ENCODE peak calls at places on chromosomes 2 and 18, in ten cellular contexts. C, A, I, L, Q, K, O, Z, X and T are unnamed samples.

GRCh38 chr18:45856526-45856925 is 31.1 kb downstream of the SIGLEC15 start:
- DNase-seq in K (peak; percentile 79), A (no peak), Z (peak; percentile 81), L (no peak), O (no peak), C (peak; percentile 87), I (peak; percentile 77), Q (no peak), X (no peak), T (peak; percentile 37)

GRCh38 chr2:28296904-28297303 is 95.8 kb upstream of the FOSL2 start:
- DNase-seq in K (no peak), I (peak; percentile 80), C (peak; percentile 69), X (peak; percentile 31), A (no peak), Q (no peak), O (no peak), L (no peak), Z (peak; percentile 44), T (no peak)

GRCh38 chr18:3256693-3257626 is 5.0 kb upstream of the MYL12B start:
- DNase-seq in I (peak; percentile 57), Z (peak; percentile 79), K (peak; percentile 72), L (no peak), X (no peak), C (peak; percentile 91), A (no peak), Q (no peak), O (no peak), T (no peak)

GRCh38 chr2:96952976-96953610 is 33.3 kb downstream of the FAM178B start:
- DNase-seq in Z (peak; percentile 43), O (no peak), A (no peak), I (no peak), C (peak; percentile 42), X (no peak), L (no peak), Q (no peak), K (peak; percentile 34), T (no peak)

GRCh38 chr18:31278609-31279071 is 39.3 kb upstream of the DSG1 start:
- DNase-seq in O (no peak), Z (peak; percentile 13), I (no peak), Q (no peak), K (no peak), C (no peak), X (no peak), A (no peak), L (no peak), T (no peak)

GRCh38 chr18:48409591-48410094 is 460 bp upstream of the ZBTB7C start:
- DNase-seq in O (no peak), Z (peak; percentile 19), X (no peak), K (no peak), A (peak; percentile 81), I (peak; percentile 40), C (no peak), L (peak; percentile 80), Q (no peak), T (no peak)

GRCh38 chr2:219603784-219604183 is 6.1 kb downstream of the STK11IP start:
- DNase-seq in O (no peak), Z (no peak), I (no peak), Q (no peak), K (no peak), X (no peak), C (no peak), L (no peak), A (no peak), T (no peak)

GRCh38 chr2:9364373-9364772 is 59.0 kb downstream of the ITGB1BP1 start:
- DNase-seq in O (no peak), Q (no peak), I (no peak), Z (no peak), K (no peak), A (no peak), L (no peak), C (no peak), X (no peak), T (no peak)

GRCh38 chr2:80489718-80490117 is 185.2 kb upstream of the LRRTM1 start:
- DNase-seq in X (no peak), A (no peak), C (peak; percentile 57), K (peak; percentile 67), Q (no peak), Z (peak; percentile 77), I (peak; percentile 59), O (no peak), L (no peak), T (no peak)

GRCh38 chr2:120442923-120443571 is 97.1 kb downstream of the INHBB start:
- DNase-seq in L (peak; percentile 98), K (no peak), A (peak; percentile 89), X (peak; percentile 63), O (peak; percentile 23), Z (no peak), I (peak; percentile 6), Q (peak; percentile 70), C (no peak), T (no peak)

GRCh38 chr2:224870341-224870740 is 154.2 kb upstream of the CCDC195 start:
- DNase-seq in I (peak; percentile 44), O (no peak), Q (no peak), X (no peak), C (peak; percentile 61), K (peak; percentile 13), A (no peak), L (no peak), Z (peak; percentile 35), T (no peak)

GRCh38 chr18:47730795-47731194 is 199.7 kb downstream of the SMAD2 start:
- DNase-seq in A (no peak), K (no peak), Z (no peak), O (no peak), I (peak; percentile 39), L (no peak), C (peak; percentile 4), X (no peak), Q (no peak), T (no peak)

GRCh38 chr2:119371111-119371510 is 4.3 kb downstream of the DBI start:
- DNase-seq in Z (no peak), A (no peak), Q (no peak), O (no peak), L (peak; percentile 5), I (no peak), C (no peak), K (no peak), X (no peak), T (no peak)
- H3K36me3 ChIP-seq in Z (peaks cover 34% of the 10 kb centered on the region), A (peaks cover 41% of the 10 kb centered on the region), Q (peaks cover 53% of the 10 kb centered on the region), O (peaks cover 62% of the 10 kb centered on the region), L (peaks cover 55% of the 10 kb centered on the region), I (peaks cover 9% of the 10 kb centered on the region), C (peaks cover 40% of the 10 kb centered on the region), K (peaks cover 40% of the 10 kb centered on the region), X (peaks cover 41% of the 10 kb centered on the region), T (peaks cover 54% of the 10 kb centered on the region)

GRCh38 chr18:76390452-76391035 is 104.5 kb downstream of the ZNF516 start:
- DNase-seq in Z (no peak), L (no peak), O (no peak), K (no peak), Q (no peak), C (no peak), X (no peak), A (no peak), I (no peak), T (no peak)
- H3K9ac ChIP-seq in Z (no peak overlapping the region), L (no peak overlapping the region), O (no peak overlapping the region), K (no peak overlapping the region), Q (no peak overlapping the region), C (no peak overlapping the region), X (no peak overlapping the region), A (no peak overlapping the region), I (no peak overlapping the region), T (no peak overlapping the region)

DNA sequence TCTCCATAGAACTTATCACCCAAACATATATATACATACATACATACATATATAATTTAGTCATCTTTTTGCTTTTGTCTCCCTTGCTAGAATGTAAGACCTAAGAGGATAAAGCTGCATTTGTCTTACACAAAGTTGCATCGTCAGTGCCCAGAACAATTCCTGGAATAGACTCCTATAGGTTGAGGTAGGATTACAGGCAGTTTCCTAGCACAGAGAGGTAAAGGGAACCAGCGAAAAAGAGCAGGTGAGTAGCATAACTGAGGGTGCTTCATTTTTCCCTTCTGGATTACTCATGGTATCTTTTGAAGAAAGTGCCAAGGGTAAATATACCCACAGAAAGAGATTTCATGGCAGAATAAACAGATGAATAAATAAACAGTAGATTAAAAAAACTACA is 68.1 kb upstream of the AMMECR1L start:
- DNase-seq in C (peak; percentile 23), K (no peak), Z (no peak), L (peak; percentile 11), O (no peak), A (no peak), I (no peak), Q (no peak), X (peak; percentile 3), T (no peak)
- H3K36me3 ChIP-seq in C (peaks cover 27% of the 10 kb centered on the region), K (peaks cover 43% of the 10 kb centered on the region), Z (peaks cover 13% of the 10 kb centered on the region), L (peaks cover 59% of the 10 kb centered on the region), O (peaks cover 92% of the 10 kb centered on the region), A (peaks cover 32% of the 10 kb centered on the region), I (peaks cover 26% of the 10 kb centered on the region), Q (peaks cover 49% of the 10 kb centered on the region), X (peaks cover 15% of the 10 kb centered on the region), T (peaks cover 54% of the 10 kb centered on the region)

DNA sequence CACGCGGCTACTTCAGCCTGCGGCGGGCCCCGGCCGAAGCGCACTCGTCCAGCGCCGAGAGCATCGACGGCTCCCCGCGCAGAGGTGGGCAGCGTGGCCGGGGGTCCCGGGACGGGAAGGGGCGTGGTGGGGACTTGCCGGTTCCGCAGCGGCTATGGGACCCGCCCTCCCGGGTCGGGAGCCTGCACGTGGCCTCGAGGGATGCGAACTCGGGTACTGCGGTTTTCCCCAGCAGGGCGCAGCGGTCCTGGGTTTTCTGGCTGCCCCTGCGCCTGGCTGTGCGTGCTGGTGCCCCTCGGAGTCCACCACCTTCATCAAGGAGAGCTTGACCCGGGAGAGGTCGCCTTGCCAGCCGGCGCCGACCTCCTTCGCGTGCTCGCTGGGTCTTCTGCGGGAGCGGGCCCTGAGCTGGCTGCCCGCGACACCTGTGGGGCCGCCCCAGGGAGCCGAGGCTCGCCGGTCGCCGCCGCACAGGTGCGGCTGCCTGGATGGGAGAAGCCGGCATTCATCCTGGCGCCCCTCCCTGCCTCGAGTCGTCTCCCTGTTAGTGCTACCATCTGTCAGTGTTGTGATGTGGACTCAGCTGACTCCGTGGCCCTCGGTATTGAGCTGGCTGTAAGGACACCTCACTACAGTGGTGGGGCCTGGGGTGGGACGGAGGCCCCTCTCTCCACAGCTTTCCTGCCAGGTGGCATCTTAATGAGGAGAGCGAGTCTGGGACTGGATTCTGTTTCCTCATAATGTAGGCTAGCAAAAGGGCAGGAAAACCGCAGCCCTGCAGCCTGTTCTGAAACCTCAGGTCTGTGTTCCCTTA is 177.3 kb downstream of the AGAP1 start:
- DNase-seq in C (no peak), L (peak; percentile 64), I (no peak), X (no peak), Q (no peak), A (no peak), K (no peak), Z (no peak), O (no peak), T (no peak)
- H3K9ac ChIP-seq in C (no peak overlapping the region), L (no peak overlapping the region), I (peak overlapping the region; percentile 76), X (no peak overlapping the region), Q (peak overlapping the region; percentile 25), A (no peak overlapping the region), K (no peak overlapping the region), Z (no peak overlapping the region), O (peak overlapping the region; percentile 83), T (no peak overlapping the region)

GRCh38 chr2:241672243-241673188 is 14.1 kb downstream of the DTYMK start:
- DNase-seq in O (no peak), X (no peak), K (no peak), A (peak; percentile 64), I (no peak), L (no peak), Q (no peak), Z (no peak), C (no peak), T (no peak)
- H3K36me3 ChIP-seq in O (peaks cover 97% of the 10 kb centered on the region), X (peaks cover 21% of the 10 kb centered on the region), K (peaks cover 2% of the 10 kb centered on the region), A (peaks cover 20% of the 10 kb centered on the region), I (no peaks in the 10 kb centered on the region), L (peaks cover 28% of the 10 kb centered on the region), Q (peaks cover 41% of the 10 kb centered on the region), Z (peaks cover 40% of the 10 kb centered on the region), C (peaks cover 71% of the 10 kb centered on the region), T (peaks cover 24% of the 10 kb centered on the region)